ENCODE peak calls at places on chromosomes 5 and 9, in seven cellular contexts. B is PC-3; G is CD8-positive, alpha-beta memory T cell; Q is pancreas; W is AG10803; O is epithelial cell of esophagus; N is colonic mucosa. X is an unnamed sample.

GRCh38 chr5:132753135-132753987 is 6.1 kb downstream of the CCNI2 start:
- DNase-seq in O (peak), N (no peak), B (no peak), W (no peak), G (no peak), Q (no peak), X (peak)

GRCh38 chr9:21688108-21689102 is 114.0 kb upstream of the MTAP start:
- DNase-seq in Q (no peak), N (no peak), O (peak), W (peak), B (peak), G (no peak), X (no peak)

GRCh38 chr5:135053989-135054388 is 20.0 kb upstream of the PITX1 start:
- DNase-seq in O (no peak), N (no peak), W (no peak), Q (no peak), B (no peak), G (no peak), X (no peak)

GRCh38 chr9:92650839-92651621 is 18.9 kb downstream of the IPPK start:
- DNase-seq in Q (no peak), G (no peak), O (no peak), B (no peak), W (peak), N (no peak), X (no peak)

GRCh38 chr9:113350937-113351336 is 1.6 kb downstream of the BSPRY start:
- DNase-seq in Q (no peak), N (no peak), O (no peak), B (no peak), G (peak), W (no peak), X (peak)

GRCh38 chr5:16233730-16234129 is 54.1 kb upstream of the MARCHF11 start:
- DNase-seq in W (no peak), N (no peak), B (no peak), O (no peak), Q (no peak), G (no peak), X (no peak)

GRCh38 chr9:4596165-4596922 is 65.8 kb upstream of the PLPP6 start:
- DNase-seq in B (no peak), N (no peak), Q (no peak), W (no peak), G (peak), O (no peak), X (peak)

GRCh38 chr9:99352786-99353185 is 130.7 kb downstream of the SEC61B start:
- DNase-seq in Q (no peak), B (no peak), W (peak), O (no peak), G (no peak), N (no peak), X (no peak)

GRCh38 chr5:157648275-157648990 is 3.8 kb downstream of the SOX30 start:
- DNase-seq in Q (no peak), B (peak), W (no peak), N (no peak), O (no peak), G (no peak), X (no peak)

GRCh38 chr5:140827704-140828401 is at the start of gene PCDHA6:
- DNase-seq in Q (no peak), G (no peak), N (no peak), B (no peak), W (no peak), O (no peak), X (no peak)

GRCh38 chr9:109297899-109298298 is 23.0 kb downstream of the EPB41L4B start:
- DNase-seq in O (peak), N (no peak), W (peak), B (peak), Q (no peak), G (no peak), X (no peak)

GRCh38 chr5:149863830-149864229 is 80.8 kb downstream of the PDE6A start:
- DNase-seq in B (no peak), Q (no peak), N (no peak), G (no peak), W (no peak), O (no peak), X (no peak)

GRCh38 chr5:180008433-180008832 is 63.1 kb downstream of the RNF130 start:
- DNase-seq in O (no peak), B (no peak), W (no peak), G (no peak), N (no peak), Q (no peak), X (no peak)

GRCh38 chr9:115106642-115107041 is 11.3 kb downstream of the TNC start:
- DNase-seq in W (peak), G (no peak), Q (no peak), B (peak), N (no peak), O (peak), X (no peak)

GRCh38 chr5:143934821-143935220 is 122.9 kb downstream of the HMHB1 start:
- DNase-seq in N (no peak), G (no peak), W (no peak), Q (no peak), O (no peak), B (no peak), X (no peak)

GRCh38 chr9:106862946-106863740 is at the start of gene ZNF462:
- DNase-seq in G (no peak), Q (no peak), N (peak), B (peak), W (peak), O (peak), X (no peak)

GRCh38 chr5:59296317-59297264 is 596.9 kb downstream of the PDE4D start:
- DNase-seq in W (peak), G (no peak), N (no peak), O (peak), Q (no peak), B (peak), X (no peak)

GRCh38 chr5:67163231-67163756 is 33.3 kb downstream of the CD180 start:
- DNase-seq in B (no peak), Q (no peak), O (no peak), W (no peak), N (no peak), G (peak), X (no peak)

GRCh38 chr5:86617756-86618577 is at the start of gene COX7C:
- DNase-seq in Q (peak), B (peak), O (peak), G (peak), N (peak), W (peak), X (peak)

GRCh38 chr5:142798099-142798768 is 28.1 kb downstream of the ARHGAP26 start:
- DNase-seq in Q (no peak), W (no peak), N (no peak), G (peak), O (no peak), B (no peak), X (no peak)

GRCh38 chr5:33806736-33807442 is 84.9 kb downstream of the ADAMTS12 start:
- DNase-seq in N (no peak), W (peak), Q (no peak), G (no peak), O (peak), B (peak), X (no peak)

GRCh38 chr5:146018461-146019375 is 82.3 kb downstream of the SH3RF2 start:
- DNase-seq in Q (no peak), G (no peak), N (no peak), W (no peak), B (peak), O (no peak), X (no peak)

GRCh38 chr9:133164209-133164590 is 486 bp upstream of the GBGT1 start:
- DNase-seq in W (no peak), O (no peak), Q (no peak), G (no peak), N (no peak), B (no peak), X (no peak)

GRCh38 chr5:95958308-95959014 is 3.2 kb downstream of the ELL2 start:
- DNase-seq in B (peak), O (peak), G (no peak), N (no peak), Q (no peak), W (peak), X (peak)

GRCh38 chr9:126420643-126421564 is 94.3 kb downstream of the MVB12B start:
- DNase-seq in G (no peak), W (no peak), N (no peak), O (peak), Q (no peak), B (peak), X (no peak)

GRCh38 chr9:133103183-133103986 is 17.7 kb downstream of the RALGDS start:
- DNase-seq in G (peak), O (peak), Q (no peak), B (peak), N (peak), W (peak), X (peak)

GRCh38 chr5:139141410-139141809 is 56.8 kb downstream of the SIL1 start:
- DNase-seq in W (no peak), N (no peak), B (no peak), G (no peak), O (no peak), Q (no peak), X (no peak)

GRCh38 chr5:127700237-127700766 is 2.9 kb upstream of the CCDC192 start:
- DNase-seq in B (no peak), G (no peak), Q (no peak), N (no peak), W (no peak), O (no peak), X (no peak)

GRCh38 chr9:647522-647921 is 194.0 kb upstream of the DMRT1 start:
- DNase-seq in Q (no peak), W (no peak), O (no peak), N (no peak), B (no peak), G (no peak), X (no peak)

GRCh38 chr9:649128-650074 is 192.1 kb upstream of the DMRT1 start:
- DNase-seq in N (no peak), O (peak), G (no peak), Q (no peak), W (no peak), B (no peak), X (no peak)

GRCh38 chr9:651372-651771 is 190.1 kb upstream of the DMRT1 start:
- DNase-seq in N (no peak), G (no peak), B (no peak), Q (no peak), O (no peak), W (no peak), X (no peak)

GRCh38 chr9:652896-653295 is 188.6 kb upstream of the DMRT1 start:
- DNase-seq in N (peak), B (no peak), O (peak), W (peak), G (no peak), Q (no peak), X (no peak)

DNA sequence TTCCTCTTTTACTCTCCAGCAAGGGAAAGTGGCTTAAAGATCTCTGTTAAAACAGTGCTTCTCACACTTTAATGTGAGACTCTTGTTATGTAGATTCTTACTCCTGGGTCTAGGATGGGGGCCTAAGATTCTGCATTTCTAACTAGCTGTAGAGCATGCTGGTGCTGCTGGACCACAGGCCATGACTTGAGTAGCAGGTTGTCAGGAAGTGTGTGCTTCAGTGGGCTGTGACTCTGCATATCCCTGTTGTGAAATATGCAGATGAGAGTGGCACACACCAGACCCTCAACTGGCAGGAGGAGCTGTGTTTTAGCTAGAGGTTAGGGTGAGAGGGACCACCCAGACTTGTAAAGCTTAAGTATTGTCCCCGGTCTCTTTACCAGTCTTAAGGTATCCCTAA is 191.1 kb upstream of the DMRT1 start:
- DNase-seq in W (no peak), O (peak), B (no peak), Q (no peak), N (no peak), G (no peak), X (no peak)
- H3K4me3 ChIP-seq in W (no peak), O (no peak), B (no peak), Q (no peak), N (no peak), G (peak), X (no peak)

DNA sequence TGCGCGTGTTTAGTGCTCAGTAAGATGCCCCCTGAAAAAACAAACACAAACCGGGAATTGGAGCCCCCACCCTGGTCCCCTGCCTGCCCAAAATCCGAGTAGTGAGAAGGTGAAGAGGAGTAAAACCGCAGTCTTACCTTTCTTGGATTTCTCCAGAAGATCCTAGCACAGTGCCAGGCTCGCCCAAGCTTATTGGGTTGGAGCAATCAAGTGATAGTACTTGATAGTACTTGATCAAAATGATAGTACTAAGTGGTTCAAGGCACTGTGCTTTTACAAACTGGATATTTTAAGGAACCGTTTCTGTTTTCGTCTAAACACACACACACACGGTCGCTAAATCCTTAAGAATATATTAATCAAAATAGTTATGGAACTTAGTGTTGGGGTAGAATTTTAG is 2.8 kb upstream of the TRAF1 start:
- DNase-seq in W (no peak), G (no peak), O (no peak), B (no peak), Q (no peak), N (no peak), X (no peak)
- H3K4me3 ChIP-seq in W (peak), G (peak), O (peak), B (peak), Q (peak), N (peak), X (peak)

GRCh38 chr9:137053944-137054931 is at the start of gene ENTPD2:
- DNase-seq in G (no peak), O (peak), B (peak), W (no peak), Q (peak), N (peak), X (no peak)
- H3K4me3 ChIP-seq in G (no peak), O (peak), B (peak), W (no peak), Q (peak), N (peak), X (no peak)

GRCh38 chr9:121500165-121500478 is 478 bp upstream of the GGTA1 start:
- DNase-seq in G (no peak), Q (no peak), N (no peak), W (no peak), B (no peak), O (peak), X (no peak)
- H3K4me3 ChIP-seq in G (no peak), Q (peak), N (peak), W (peak), B (peak), O (peak), X (no peak)

GRCh38 chr5:124262443-124262842 is 484.0 kb downstream of the ZNF608 start:
- DNase-seq in B (no peak), O (no peak), N (no peak), W (no peak), Q (no peak), G (no peak), X (no peak)
- H3K4me3 ChIP-seq in B (no peak), O (no peak), N (no peak), W (no peak), Q (no peak), G (no peak), X (no peak)

GRCh38 chr9:75360258-75360657 is 271.9 kb downstream of the OSTF1 start:
- DNase-seq in W (no peak), N (no peak), B (no peak), G (no peak), Q (no peak), O (no peak), X (no peak)
- H3K4me3 ChIP-seq in W (no peak), N (no peak), B (no peak), G (no peak), Q (no peak), O (no peak), X (no peak)

DNA sequence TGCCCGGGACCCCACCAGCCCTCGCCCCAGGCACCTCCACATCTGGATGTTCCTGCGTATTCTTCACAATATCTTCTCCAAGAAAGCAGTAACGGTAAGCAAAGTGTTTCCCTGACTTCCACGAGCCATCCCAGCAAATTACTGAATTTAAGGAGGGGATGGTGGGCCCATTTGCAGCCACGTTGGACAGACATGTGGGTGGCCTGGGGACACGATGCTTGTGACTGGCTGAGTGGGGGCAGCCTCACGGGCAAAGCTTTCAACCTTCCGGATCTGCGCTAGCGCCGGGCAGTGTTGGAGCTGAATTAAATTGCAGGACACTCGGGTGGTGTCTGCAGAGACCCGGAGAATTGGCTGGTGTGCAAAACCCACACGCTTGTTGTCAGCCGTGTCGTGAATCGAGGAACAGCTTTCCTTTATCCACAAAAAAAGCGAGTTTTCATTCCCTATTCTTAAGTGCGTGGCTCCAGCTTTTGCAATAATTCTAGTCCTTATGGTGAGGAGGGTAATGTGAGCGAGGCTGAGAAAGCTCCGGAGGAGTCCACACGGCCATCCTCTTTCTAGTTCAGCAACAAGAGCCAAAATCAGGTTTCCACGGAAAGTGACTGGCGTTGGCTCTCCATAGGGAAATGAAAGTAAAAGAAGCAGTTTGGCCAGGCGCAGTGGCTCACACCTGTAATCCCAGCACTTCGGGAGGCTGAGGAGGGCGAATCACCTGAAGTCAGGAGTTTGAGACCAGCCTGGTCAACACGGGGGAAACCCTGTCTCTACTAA is 17.5 kb upstream of the CLPTM1L start:
- DNase-seq in N (no peak), B (no peak), Q (no peak), O (no peak), W (no peak), G (no peak), X (no peak)
- H3K4me3 ChIP-seq in N (no peak), B (no peak), Q (no peak), O (no peak), W (no peak), G (no peak), X (no peak)

GRCh38 chr9:124018731-124019697 is 7.4 kb downstream of the LHX2 start:
- DNase-seq in G (no peak), B (no peak), O (no peak), N (no peak), Q (no peak), W (no peak), X (no peak)

GRCh38 chr9:124017064-124017928 is 5.7 kb downstream of the LHX2 start:
- DNase-seq in O (no peak), G (no peak), N (no peak), B (no peak), Q (no peak), W (no peak), X (no peak)

GRCh38 chr9:124019771-124020519 is 8.4 kb downstream of the LHX2 start:
- DNase-seq in N (no peak), B (no peak), O (no peak), W (no peak), G (no peak), Q (no peak), X (no peak)

GRCh38 chr9:124016152-124017063 is 4.8 kb downstream of the LHX2 start:
- DNase-seq in N (no peak), O (no peak), W (no peak), G (no peak), B (no peak), Q (no peak), X (no peak)

GRCh38 chr9:124017929-124018730 is 6.6 kb downstream of the LHX2 start:
- DNase-seq in Q (no peak), W (no peak), O (no peak), G (no peak), N (no peak), B (no peak), X (no peak)
- H3K4me3 ChIP-seq in Q (no peak), W (peak), O (no peak), G (no peak), N (no peak), B (no peak), X (no peak)

GRCh38 chr5:171115519-171115918 is 193.5 kb upstream of the TLX3 start:
- DNase-seq in Q (no peak), B (no peak), N (no peak), W (no peak), O (no peak), G (no peak), X (no peak)

GRCh38 chr5:171122372-171122771 is 186.7 kb upstream of the TLX3 start:
- DNase-seq in N (peak), W (peak), B (no peak), Q (no peak), G (no peak), O (peak), X (no peak)

GRCh38 chr5:171120986-171121622 is 187.9 kb upstream of the TLX3 start:
- DNase-seq in B (no peak), N (no peak), Q (no peak), O (no peak), W (no peak), G (no peak), X (no peak)

GRCh38 chr5:171121638-171122037 is 187.4 kb upstream of the TLX3 start:
- DNase-seq in G (no peak), N (no peak), W (no peak), Q (no peak), B (no peak), O (no peak), X (no peak)

GRCh38 chr5:171116711-171117110 is 192.3 kb upstream of the TLX3 start:
- DNase-seq in O (no peak), N (no peak), B (no peak), W (no peak), G (no peak), Q (no peak), X (no peak)
- H3K4me3 ChIP-seq in O (no peak), N (no peak), B (no peak), W (no peak), G (no peak), Q (no peak), X (no peak)